ENCODE peak calls at places on chromosome 11, in nine cellular contexts. C, B, F, J, L, E, N, P and K are unnamed samples.

GRCh38 chr11:92837595-92837994 is 131.9 kb upstream of the MTNR1B start:
- DNase-seq in C (peak), B (no peak), F (no peak), J (no peak), L (no peak), E (no peak), N (peak), P (no peak), K (no peak)

GRCh38 chr11:72293391-72293790 is 49.4 kb upstream of the PHOX2A start:
- DNase-seq in C (no peak), B (no peak), F (no peak), J (no peak), L (no peak), E (no peak), N (no peak), P (no peak), K (no peak)

GRCh38 chr11:62622476-62622875 is 690 bp upstream of the B3GAT3 start:
- DNase-seq in C (no peak), B (no peak), F (no peak), J (no peak), L (no peak), E (no peak), N (no peak), P (no peak), K (no peak)

GRCh38 chr11:123377355-123377754 is 52.7 kb upstream of the GRAMD1B start:
- DNase-seq in C (no peak), B (no peak), F (no peak), J (no peak), L (no peak), E (no peak), N (no peak), P (no peak), K (no peak)

GRCh38 chr11:46675949-46676348 is 24.5 kb downstream of the ARHGAP1 start:
- DNase-seq in C (no peak), B (no peak), F (no peak), J (no peak), L (no peak), E (no peak), N (no peak), P (no peak), K (no peak)

GRCh38 chr11:56611174-56611573 is 3.5 kb downstream of the OR5M1 start:
- DNase-seq in C (no peak), B (no peak), F (no peak), J (no peak), L (no peak), E (no peak), N (no peak), P (no peak), K (no peak)

GRCh38 chr11:121589946-121590537 is 137.3 kb upstream of the SORL1-AS1 start:
- DNase-seq in C (no peak), B (no peak), F (no peak), J (no peak), L (no peak), E (no peak), N (no peak), P (no peak), K (peak)

GRCh38 chr11:65078151-65078550 is 5.7 kb downstream of the CDCA5 start:
- DNase-seq in C (peak), B (peak), F (no peak), J (peak), L (peak), E (no peak), N (peak), P (peak), K (no peak)

GRCh38 chr11:75946531-75947530 is 131.8 kb downstream of the UVRAG start:
- DNase-seq in C (peak), B (no peak), F (no peak), J (no peak), L (no peak), E (no peak), N (peak), P (no peak), K (no peak)

GRCh38 chr11:87628161-87628560 is 547.1 kb downstream of the RAB38 start:
- DNase-seq in C (no peak), B (no peak), F (no peak), J (no peak), L (no peak), E (no peak), N (no peak), P (no peak), K (no peak)

GRCh38 chr11:23577296-23577695 is 717.0 kb upstream of the CCDC179 start:
- DNase-seq in C (no peak), B (no peak), F (no peak), J (no peak), L (no peak), E (no peak), N (no peak), P (no peak), K (no peak)

GRCh38 chr11:30983810-30984441 is 385.6 kb downstream of the DCDC1 start:
- DNase-seq in C (no peak), B (no peak), F (no peak), J (no peak), L (no peak), E (no peak), N (no peak), P (no peak), K (no peak)

GRCh38 chr11:74299000-74299399 is 12.4 kb downstream of the P4HA3 start:
- DNase-seq in C (no peak), B (no peak), F (no peak), J (no peak), L (no peak), E (no peak), N (no peak), P (no peak), K (no peak)

GRCh38 chr11:25562417-25562816 is 769.5 kb upstream of the ANO3 start:
- DNase-seq in C (no peak), B (no peak), F (no peak), J (no peak), L (no peak), E (peak), N (no peak), P (no peak), K (no peak)

GRCh38 chr11:10931761-10932700 is 74.2 kb upstream of the ZBED5 start:
- DNase-seq in C (peak), B (no peak), F (no peak), J (no peak), L (no peak), E (no peak), N (no peak), P (no peak), K (no peak)

GRCh38 chr11:62552931-62553838 is 6.6 kb upstream of the AHNAK start:
- DNase-seq in C (peak), B (peak), F (peak), J (peak), L (peak), E (peak), N (no peak), P (peak), K (no peak)

GRCh38 chr11:92267968-92268367 is 43.4 kb downstream of the FAT3 start:
- DNase-seq in C (no peak), B (no peak), F (no peak), J (no peak), L (no peak), E (no peak), N (no peak), P (no peak), K (no peak)

GRCh38 chr11:67640758-67641113 is 1.2 kb upstream of the TBX10 start:
- DNase-seq in C (no peak), B (no peak), F (no peak), J (no peak), L (no peak), E (no peak), N (no peak), P (no peak), K (no peak)

GRCh38 chr11:30960387-30960992 is 374.3 kb upstream of the MPPED2 start:
- DNase-seq in C (peak), B (peak), F (peak), J (peak), L (no peak), E (no peak), N (peak), P (peak), K (peak)

GRCh38 chr11:86068138-86068861 is 584 bp downstream of the PICALM start:
- DNase-seq in C (peak), B (peak), F (no peak), J (peak), L (peak), E (no peak), N (no peak), P (no peak), K (peak)

GRCh38 chr11:62921573-62922188 is 518 bp upstream of the CHRM1 start:
- DNase-seq in C (peak), B (peak), F (no peak), J (peak), L (no peak), E (no peak), N (no peak), P (no peak), K (no peak)

GRCh38 chr11:64877390-64878222 is 815 bp downstream of the EHD1 start:
- DNase-seq in C (peak), B (peak), F (no peak), J (no peak), L (no peak), E (no peak), N (no peak), P (no peak), K (no peak)

GRCh38 chr11:92765965-92766371 is 203.5 kb upstream of the MTNR1B start:
- DNase-seq in C (no peak), B (no peak), F (no peak), J (no peak), L (no peak), E (peak), N (peak), P (no peak), K (no peak)

GRCh38 chr11:125062931-125063428 is at the start of gene SLC37A2:
- DNase-seq in C (peak), B (peak), F (no peak), J (peak), L (peak), E (peak), N (no peak), P (no peak), K (peak)

GRCh38 chr11:65215441-65216076 is 33.8 kb downstream of the CAPN1 start:
- DNase-seq in C (no peak), B (no peak), F (no peak), J (no peak), L (no peak), E (no peak), N (no peak), P (no peak), K (no peak)

GRCh38 chr11:65593518-65594414 is 1.8 kb downstream of the KCNK7 start:
- DNase-seq in C (peak), B (peak), F (no peak), J (peak), L (no peak), E (no peak), N (no peak), P (no peak), K (peak)

GRCh38 chr11:83689062-83689461 is 402.9 kb upstream of the CCDC90B start:
- DNase-seq in C (no peak), B (no peak), F (no peak), J (no peak), L (no peak), E (no peak), N (no peak), P (no peak), K (no peak)

GRCh38 chr11:12235945-12236743 is 125.8 kb downstream of the MICAL2 start:
- DNase-seq in C (peak), B (peak), F (no peak), J (no peak), L (peak), E (peak), N (peak), P (peak), K (peak)

GRCh38 chr11:113411536-113411935 is 24.0 kb downstream of the ANKK1 start:
- DNase-seq in C (no peak), B (no peak), F (no peak), J (no peak), L (no peak), E (no peak), N (peak), P (no peak), K (no peak)

GRCh38 chr11:42576318-42576717 is 735.5 kb upstream of the API5 start:
- DNase-seq in C (no peak), B (no peak), F (no peak), J (no peak), L (no peak), E (no peak), N (no peak), P (no peak), K (no peak)

GRCh38 chr11:82533628-82534353 is 199.9 kb downstream of the FAM181B start:
- DNase-seq in C (peak), B (no peak), F (no peak), J (no peak), L (no peak), E (no peak), N (no peak), P (no peak), K (no peak)

GRCh38 chr11:88183233-88183632 is 8.0 kb upstream of the RAB38 start:
- DNase-seq in C (no peak), B (no peak), F (no peak), J (peak), L (no peak), E (no peak), N (no peak), P (no peak), K (no peak)

GRCh38 chr11:26231252-26231661 is 100.7 kb upstream of the ANO3 start:
- DNase-seq in C (peak), B (peak), F (peak), J (no peak), L (no peak), E (no peak), N (no peak), P (no peak), K (no peak)

GRCh38 chr11:58394195-58394594 is 12.5 kb downstream of the OR5B3 start:
- DNase-seq in C (peak), B (peak), F (peak), J (peak), L (no peak), E (no peak), N (no peak), P (no peak), K (no peak)